ENCODE peak calls at places on chromosome 20, in four cellular contexts. K is neural progenitor cell, A is fibroblast of lung, Q is HCT116. Z is an unnamed sample.

GRCh38 chr20:53660078-53660909 is 66.7 kb upstream of the ZNF217 start:
- DNase-seq in Q (no peak), K (peak; percentile 27), A (peak; percentile 68), Z (no peak)

GRCh38 chr20:19713851-19714716 is 44.0 kb upstream of the RIN2 start:
- DNase-seq in Q (no peak), A (peak; percentile 23), K (no peak), Z (no peak)

GRCh38 chr20:18533491-18533890 is 25.8 kb downstream of the SEC23B start:
- DNase-seq in A (no peak), K (no peak), Q (no peak), Z (no peak)

GRCh38 chr20:11922561-11922960 is 4.9 kb downstream of the BTBD3 start:
- DNase-seq in Q (no peak), K (no peak), A (no peak), Z (no peak)

GRCh38 chr20:47927385-47927851 is 142.1 kb upstream of the SULF2 start:
- DNase-seq in K (no peak), Q (no peak), A (peak; percentile 7), Z (no peak)

GRCh38 chr20:53283597-53283996 is 310.0 kb downstream of the ZNF217 start:
- DNase-seq in A (no peak), K (no peak), Q (no peak), Z (no peak)

GRCh38 chr20:36543187-36544133 is 2.1 kb downstream of the MYL9 start:
- DNase-seq in K (no peak), A (peak; percentile 83), Q (no peak), Z (no peak)

GRCh38 chr20:9241721-9242427 is 173.0 kb downstream of the PLCB4 start:
- DNase-seq in A (no peak), K (peak; percentile 6), Q (no peak), Z (no peak)

GRCh38 chr20:11459090-11459877 is 458.4 kb upstream of the BTBD3 start:
- DNase-seq in Q (no peak), A (peak; percentile 55), K (no peak), Z (no peak)

GRCh38 chr20:42749548-42749947 is 440.2 kb downstream of the PTPRT start:
- DNase-seq in K (no peak), A (no peak), Q (no peak), Z (peak; percentile 51)

GRCh38 chr20:48295445-48295903 is 510.2 kb upstream of the SULF2 start:
- DNase-seq in K (peak; percentile 76), Q (peak; percentile 79), A (peak; percentile 87), Z (no peak)

GRCh38 chr20:41592516-41593192 is 25.5 kb downstream of the CHD6 start:
- DNase-seq in Q (no peak), A (no peak), K (no peak), Z (no peak)

GRCh38 chr20:17448071-17448470 is 83.1 kb downstream of the BFSP1 start:
- DNase-seq in A (no peak), Q (no peak), K (no peak), Z (no peak)

GRCh38 chr20:15902493-15902892 is 670.8 kb downstream of the KIF16B start:
- DNase-seq in K (peak; percentile 29), A (no peak), Q (no peak), Z (peak; percentile 86)

GRCh38 chr20:23156170-23156841 is 70.2 kb upstream of the CD93 start:
- DNase-seq in Q (peak; percentile 78), A (peak; percentile 88), K (no peak), Z (no peak)

GRCh38 chr20:53935353-53936084 is 134.9 kb downstream of the BCAS1 start:
- DNase-seq in Q (no peak), K (no peak), A (no peak), Z (no peak)

GRCh38 chr20:63732118-63733095 is 4.1 kb upstream of the LIME1 start:
- DNase-seq in A (no peak), K (no peak), Q (no peak), Z (no peak)

GRCh38 chr20:39039261-39039660 is 77.1 kb downstream of the DHX35 start:
- DNase-seq in K (no peak), Q (no peak), A (no peak), Z (no peak)

GRCh38 chr20:57435105-57435497 is 43.9 kb downstream of the RBM38 start:
- DNase-seq in K (no peak), A (no peak), Q (no peak), Z (no peak)

GRCh38 chr20:46312075-46312944 is 4.0 kb upstream of the CDH22 start:
- DNase-seq in Q (no peak), A (no peak), K (peak; percentile 88), Z (no peak)

GRCh38 chr20:18506744-18507143 is 996 bp upstream of the SEC23B start:
- DNase-seq in A (no peak), Q (no peak), K (no peak), Z (no peak)

GRCh38 chr20:19758888-19759331 is 852 bp downstream of the RIN2 start:
- DNase-seq in A (peak; percentile 37), Q (no peak), K (peak; percentile 75), Z (peak; percentile 47)

GRCh38 chr20:43570496-43570895 is 11.7 kb downstream of the SGK2 start:
- DNase-seq in A (no peak), Q (no peak), K (no peak), Z (no peak)

GRCh38 chr20:4471221-4471620 is 250.5 kb upstream of the PRND start:
- DNase-seq in A (no peak), K (no peak), Q (no peak), Z (no peak)

GRCh38 chr20:20491110-20491783 is 123.3 kb downstream of the INSM1 start:
- DNase-seq in A (peak; percentile 64), Q (no peak), K (no peak), Z (no peak)

GRCh38 chr20:4154958-4155411 is 139.6 kb upstream of the RNF24 start:
- DNase-seq in Q (no peak), K (no peak), A (no peak), Z (peak; percentile 50)

GRCh38 chr20:44950368-44950767 is 9.8 kb downstream of the TOMM34 start:
- DNase-seq in K (no peak), A (no peak), Q (no peak), Z (no peak)

GRCh38 chr20:44120676-44121425 is 66.1 kb downstream of the JPH2 start:
- DNase-seq in K (no peak), Q (no peak), A (no peak), Z (no peak)

GRCh38 chr20:23613676-23614075 is 8.0 kb upstream of the CST9 start:
- DNase-seq in K (no peak), A (peak; percentile 61), Q (no peak), Z (no peak)

GRCh38 chr20:45419188-45420091 is 3.5 kb downstream of the PIGT start:
- DNase-seq in A (peak; percentile 89), K (no peak), Q (no peak), Z (peak; percentile 79)

GRCh38 chr20:46119547-46119946 is 1.4 kb downstream of the CD40 start:
- DNase-seq in K (no peak), A (no peak), Q (no peak), Z (no peak)

GRCh38 chr20:16459019-16459700 is 114.1 kb downstream of the KIF16B start:
- DNase-seq in K (no peak), A (peak; percentile 90), Q (no peak), Z (no peak)

GRCh38 chr20:48710341-48711043 is 117.3 kb downstream of the PREX1 start:
- DNase-seq in Q (no peak), K (no peak), A (no peak), Z (no peak)

GRCh38 chr20:18496042-18496441 is 983 bp downstream of the RBBP9 start:
- DNase-seq in Q (no peak), A (no peak), K (peak; percentile 21), Z (peak; percentile 67)

GRCh38 chr20:50712771-50713676 is 18.4 kb upstream of the PARD6B start:
- DNase-seq in K (no peak), A (no peak), Q (no peak), Z (no peak)

GRCh38 chr20:50709574-50709973 is 18.2 kb upstream of the RIPOR3 start:
- DNase-seq in A (peak; percentile 61), K (no peak), Q (no peak), Z (no peak)

GRCh38 chr20:50710492-50711063 is 19.2 kb upstream of the RIPOR3 start:
- DNase-seq in K (no peak), Q (no peak), A (no peak), Z (no peak)

GRCh38 chr20:50708845-50709555 is 17.7 kb upstream of the RIPOR3 start:
- DNase-seq in A (no peak), K (no peak), Q (no peak), Z (no peak)

DNA sequence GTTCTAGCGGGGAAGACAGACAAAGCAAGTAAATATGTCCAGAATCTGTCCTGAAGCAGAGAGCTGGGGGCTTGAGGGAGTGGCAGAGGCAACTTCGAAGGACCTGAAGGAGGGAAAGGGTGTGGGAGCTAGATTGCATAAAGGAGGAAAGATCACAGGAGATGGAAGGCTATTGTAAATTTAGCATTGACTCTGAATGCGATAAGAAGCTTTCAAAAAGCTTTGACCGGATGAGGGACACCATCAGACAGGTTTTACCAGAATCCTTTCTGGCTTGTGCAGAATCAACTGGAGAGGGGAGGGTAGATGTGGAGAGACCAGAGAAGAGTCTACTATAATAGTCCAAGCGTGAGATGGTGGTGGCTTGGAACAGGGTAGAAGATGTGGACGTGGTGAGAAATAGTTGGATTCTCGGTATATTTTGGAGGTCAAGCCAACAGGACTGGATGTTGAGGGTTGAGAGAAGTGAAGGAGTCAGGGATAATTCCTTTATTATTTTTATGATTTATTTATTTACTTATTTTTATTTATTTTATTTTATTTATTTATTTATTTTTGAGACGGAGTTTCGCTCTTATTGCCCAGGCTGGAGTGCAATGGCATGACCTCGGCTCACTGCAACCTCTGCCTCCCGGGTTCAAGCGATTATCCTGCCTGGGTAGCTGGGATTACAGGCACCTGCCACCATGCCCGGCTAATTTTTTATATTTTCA is 19.9 kb upstream of the RIPOR3 start:
- DNase-seq in A (no peak), Q (no peak), K (no peak), Z (no peak)
- H2AFZ ChIP-seq in A (no peak overlapping the region), Q (no peak overlapping the region), K (no peak overlapping the region), Z (no peak overlapping the region)

GRCh38 chr20:7841291-7841966 is 98.8 kb downstream of the HAO1 start:
- DNase-seq in A (peak; percentile 16), K (no peak), Q (no peak), Z (no peak)
- H2AFZ ChIP-seq in A (no peak overlapping the region), K (no peak overlapping the region), Q (no peak overlapping the region), Z (no peak overlapping the region)

GRCh38 chr20:13838664-13839063 is 53.8 kb downstream of the NDUFAF5 start:
- DNase-seq in K (no peak), A (no peak), Q (no peak), Z (no peak)

GRCh38 chr20:13840093-13840465 is 55.3 kb downstream of the NDUFAF5 start:
- DNase-seq in A (no peak), K (no peak), Q (no peak), Z (no peak)

GRCh38 chr20:13844296-13844695 is 59.5 kb downstream of the NDUFAF5 start:
- DNase-seq in K (no peak), Q (no peak), A (no peak), Z (no peak)

GRCh38 chr20:13841206-13841605 is 56.4 kb downstream of the NDUFAF5 start:
- DNase-seq in K (no peak), Q (no peak), A (no peak), Z (no peak)

GRCh38 chr20:13839421-13840092 is 54.7 kb downstream of the NDUFAF5 start:
- DNase-seq in Q (no peak), K (peak; percentile 58), A (peak; percentile 34), Z (no peak)
- H2AFZ ChIP-seq in Q (no peak overlapping the region), K (no peak overlapping the region), A (no peak overlapping the region), Z (no peak overlapping the region)

DNA sequence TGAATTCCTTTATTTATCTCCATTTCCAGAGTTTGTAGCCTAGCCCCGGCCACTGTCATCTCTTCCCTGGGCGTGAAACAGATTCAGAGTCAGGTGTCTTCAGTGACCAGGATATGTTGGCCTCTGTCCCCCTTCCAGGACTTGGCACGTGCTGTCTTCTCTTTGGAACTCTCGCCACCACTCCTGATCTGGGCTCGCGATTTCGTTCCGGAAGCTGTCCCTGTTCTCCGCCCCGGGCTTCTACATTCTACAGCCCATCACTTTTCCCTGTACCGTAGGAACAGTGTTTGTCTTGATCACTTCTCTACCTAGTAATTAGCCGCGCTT is 738 bp downstream of the GSS start:
- DNase-seq in A (peak; percentile 51), Q (peak; percentile 13), K (no peak), Z (no peak)
- H2AFZ ChIP-seq in A (peak overlapping the region; percentile 79), Q (no peak overlapping the region), K (peak overlapping the region; percentile 77), Z (peak overlapping the region; percentile 96)